ENCODE peak calls at places on chromosome 1, in six cellular contexts. One of them, this sample, is unnamed.

GRCh38 chr1:153630384-153630783 is 2.1 kb downstream of the S100A1 start:
- DNase-seq in NCI-H69: no peak
- DNase-seq in NCI-H1694 treated with DMSO at 0.1 percent for 48 hours: no peak
- DNase-seq in anterior cingulate cortex: no peak
- DNase-seq in stimulated activated CD8-positive, alpha-beta memory T cell treated with anti-CD3 and anti-CD28 coated beads, Interleukin-4, amount 100 ng/mL, for 48 hours: no peak
- DNase-seq in erythroblast: no peak
- DNase-seq in this sample: no peak

GRCh38 chr1:23384312-23385058 is 14.8 kb upstream of the ZNF436 start:
- DNase-seq in NCI-H69: no peak
- DNase-seq in NCI-H1694 treated with DMSO at 0.1 percent for 48 hours: no peak
- DNase-seq in anterior cingulate cortex: no peak
- DNase-seq in stimulated activated CD8-positive, alpha-beta memory T cell treated with anti-CD3 and anti-CD28 coated beads, Interleukin-4, amount 100 ng/mL, for 48 hours: no peak
- DNase-seq in erythroblast: no peak
- DNase-seq in this sample: peak; percentile 41

GRCh38 chr1:65832296-65832695 is 39.6 kb downstream of the PDE4B start:
- DNase-seq in NCI-H69: no peak
- DNase-seq in NCI-H1694 treated with DMSO at 0.1 percent for 48 hours: no peak
- DNase-seq in anterior cingulate cortex: no peak
- DNase-seq in stimulated activated CD8-positive, alpha-beta memory T cell treated with anti-CD3 and anti-CD28 coated beads, Interleukin-4, amount 100 ng/mL, for 48 hours: no peak
- DNase-seq in erythroblast: no peak
- DNase-seq in this sample: no peak

GRCh38 chr1:155305881-155306391 is 2.7 kb upstream of the FDPS start:
- DNase-seq in NCI-H69: no peak
- DNase-seq in NCI-H1694 treated with DMSO at 0.1 percent for 48 hours: no peak
- DNase-seq in anterior cingulate cortex: no peak
- DNase-seq in stimulated activated CD8-positive, alpha-beta memory T cell treated with anti-CD3 and anti-CD28 coated beads, Interleukin-4, amount 100 ng/mL, for 48 hours: no peak
- DNase-seq in erythroblast: no peak
- DNase-seq in this sample: no peak

GRCh38 chr1:4045397-4046010 is 145.4 kb upstream of the C1orf174 start:
- DNase-seq in NCI-H69: peak; percentile 20
- DNase-seq in NCI-H1694 treated with DMSO at 0.1 percent for 48 hours: no peak
- DNase-seq in anterior cingulate cortex: no peak
- DNase-seq in stimulated activated CD8-positive, alpha-beta memory T cell treated with anti-CD3 and anti-CD28 coated beads, Interleukin-4, amount 100 ng/mL, for 48 hours: no peak
- DNase-seq in erythroblast: no peak
- DNase-seq in this sample: no peak

GRCh38 chr1:21680918-21681317 is 11.8 kb upstream of the RAP1GAP start:
- DNase-seq in NCI-H69: peak; percentile 7
- DNase-seq in NCI-H1694 treated with DMSO at 0.1 percent for 48 hours: no peak
- DNase-seq in anterior cingulate cortex: no peak
- DNase-seq in stimulated activated CD8-positive, alpha-beta memory T cell treated with anti-CD3 and anti-CD28 coated beads, Interleukin-4, amount 100 ng/mL, for 48 hours: no peak
- DNase-seq in erythroblast: no peak
- DNase-seq in this sample: no peak

GRCh38 chr1:76299036-76299435 is 224.5 kb downstream of the ST6GALNAC3 start:
- DNase-seq in NCI-H69: no peak
- DNase-seq in NCI-H1694 treated with DMSO at 0.1 percent for 48 hours: no peak
- DNase-seq in anterior cingulate cortex: no peak
- DNase-seq in stimulated activated CD8-positive, alpha-beta memory T cell treated with anti-CD3 and anti-CD28 coated beads, Interleukin-4, amount 100 ng/mL, for 48 hours: no peak
- DNase-seq in erythroblast: no peak
- DNase-seq in this sample: no peak

GRCh38 chr1:199970125-199970524 is 57.4 kb upstream of the NR5A2 start:
- DNase-seq in NCI-H69: no peak
- DNase-seq in NCI-H1694 treated with DMSO at 0.1 percent for 48 hours: no peak
- DNase-seq in anterior cingulate cortex: no peak
- DNase-seq in stimulated activated CD8-positive, alpha-beta memory T cell treated with anti-CD3 and anti-CD28 coated beads, Interleukin-4, amount 100 ng/mL, for 48 hours: no peak
- DNase-seq in erythroblast: no peak
- DNase-seq in this sample: no peak

GRCh38 chr1:6450943-6451373 is 15.0 kb downstream of the TNFRSF25 start:
- DNase-seq in NCI-H69: no peak
- DNase-seq in NCI-H1694 treated with DMSO at 0.1 percent for 48 hours: no peak
- DNase-seq in anterior cingulate cortex: no peak
- DNase-seq in stimulated activated CD8-positive, alpha-beta memory T cell treated with anti-CD3 and anti-CD28 coated beads, Interleukin-4, amount 100 ng/mL, for 48 hours: no peak
- DNase-seq in erythroblast: no peak
- DNase-seq in this sample: no peak

GRCh38 chr1:202047977-202048376 is 37.6 kb downstream of the ELF3 start:
- DNase-seq in NCI-H69: peak; percentile 44
- DNase-seq in NCI-H1694 treated with DMSO at 0.1 percent for 48 hours: no peak
- DNase-seq in anterior cingulate cortex: no peak
- DNase-seq in stimulated activated CD8-positive, alpha-beta memory T cell treated with anti-CD3 and anti-CD28 coated beads, Interleukin-4, amount 100 ng/mL, for 48 hours: no peak
- DNase-seq in erythroblast: no peak
- DNase-seq in this sample: no peak

GRCh38 chr1:16965486-16966067 is 14.8 kb downstream of the MFAP2 start:
- DNase-seq in NCI-H69: no peak
- DNase-seq in NCI-H1694 treated with DMSO at 0.1 percent for 48 hours: no peak
- DNase-seq in anterior cingulate cortex: no peak
- DNase-seq in stimulated activated CD8-positive, alpha-beta memory T cell treated with anti-CD3 and anti-CD28 coated beads, Interleukin-4, amount 100 ng/mL, for 48 hours: no peak
- DNase-seq in erythroblast: no peak
- DNase-seq in this sample: no peak

This sample was measured in K562.